ENCODE peak calls at places on chromosomes 12 and 14, in six cellular contexts. R, G, U, I, K and W are unnamed samples.

GRCh38 chr12:581321-581720 is 81.9 kb downstream of the NINJ2 start:
- ATAC-seq in R (no peak), G (no peak), U (no peak), I (no peak), K (no peak), W (no peak)

GRCh38 chr12:99131761-99132199 is 486.7 kb downstream of the APAF1 start:
- ATAC-seq in R (peak), G (no peak), U (no peak), I (no peak), K (no peak), W (no peak)

GRCh38 chr14:92649934-92650545 is 98.4 kb downstream of the LGMN start:
- ATAC-seq in R (peak), G (no peak), U (peak), I (no peak), K (peak), W (peak)

GRCh38 chr12:94173660-94174265 is 25.4 kb downstream of the PLXNC1 start:
- ATAC-seq in R (peak), G (peak), U (no peak), I (no peak), K (no peak), W (no peak)

GRCh38 chr14:32022938-32023466 is 54.1 kb upstream of the ARHGAP5 start:
- ATAC-seq in R (peak), G (no peak), U (peak), I (no peak), K (no peak), W (peak)

GRCh38 chr14:91339606-91340369 is 77.8 kb downstream of the CCDC88C start:
- ATAC-seq in R (no peak), G (no peak), U (no peak), I (no peak), K (no peak), W (no peak)

GRCh38 chr14:88668448-88669116 is 105.7 kb downstream of the ZC3H14 start:
- ATAC-seq in R (peak), G (no peak), U (no peak), I (no peak), K (no peak), W (no peak)

GRCh38 chr12:34108405-34108803 is 86.1 kb downstream of the ALG10 start:
- ATAC-seq in R (no peak), G (no peak), U (no peak), I (no peak), K (no peak), W (no peak)

GRCh38 chr12:10453144-10453543 is at the start of gene KLRC1:
- ATAC-seq in R (no peak), G (peak), U (no peak), I (peak), K (no peak), W (no peak)

GRCh38 chr14:94689218-94689984 is 77.2 kb downstream of the SERPINA3 start:
- ATAC-seq in R (peak), G (peak), U (peak), I (peak), K (peak), W (peak)

GRCh38 chr12:98579835-98580234 is 13.7 kb upstream of the SLC25A3 start:
- ATAC-seq in R (no peak), G (no peak), U (no peak), I (no peak), K (no peak), W (no peak)

GRCh38 chr14:99816642-99817041 is 23.4 kb downstream of the EML1 start:
- ATAC-seq in R (no peak), G (no peak), U (no peak), I (no peak), K (no peak), W (no peak)

GRCh38 chr12:28017126-28017872 is 44.8 kb upstream of the PTHLH start:
- ATAC-seq in R (no peak), G (no peak), U (no peak), I (no peak), K (no peak), W (no peak)

GRCh38 chr12:113128802-113129663 is 6.5 kb downstream of the RASAL1 start:
- ATAC-seq in R (no peak), G (no peak), U (no peak), I (no peak), K (no peak), W (no peak)

GRCh38 chr14:22176930-22177329 is 412.1 kb downstream of the DAD1 start:
- ATAC-seq in R (no peak), G (no peak), U (no peak), I (peak), K (no peak), W (no peak)

GRCh38 chr14:69696633-69697557 is 70.0 kb upstream of the SRSF5 start:
- ATAC-seq in R (peak), G (peak), U (no peak), I (peak), K (no peak), W (no peak)

GRCh38 chr14:80850197-80850814 is 91.2 kb downstream of the CEP128 start:
- ATAC-seq in R (peak), G (no peak), U (no peak), I (no peak), K (no peak), W (no peak)

GRCh38 chr12:45088608-45089007 is 37.7 kb upstream of the DBX2 start:
- ATAC-seq in R (no peak), G (no peak), U (peak), I (no peak), K (no peak), W (no peak)

GRCh38 chr12:1217191-1217949 is 226.3 kb downstream of the ERC1 start:
- ATAC-seq in R (peak), G (no peak), U (peak), I (no peak), K (peak), W (peak)

GRCh38 chr14:68691031-68691864 is 101.6 kb downstream of the ZFP36L1 start:
- ATAC-seq in R (no peak), G (no peak), U (no peak), I (no peak), K (no peak), W (no peak)

GRCh38 chr14:95500772-95501401 is 15.6 kb downstream of the SYNE3 start:
- ATAC-seq in R (peak), G (no peak), U (peak), I (no peak), K (no peak), W (peak)

GRCh38 chr14:59333668-59334067 is 131.5 kb downstream of the GPR135 start:
- ATAC-seq in R (peak), G (no peak), U (peak), I (no peak), K (peak), W (peak)